ENCODE peak calls at places on chromosomes 12 and 14, in four cellular contexts. B is NCI-H1092 treated with DMSO at 0.1 percent for 48 hours, E is H9, R is SW 1271. Z is an unnamed sample.

GRCh38 chr12:104549820-104550480 is 93.2 kb downstream of the CHST11 start:
- DNase-seq in B (no peak), R (no peak), E (no peak), Z (peak; percentile 61)

GRCh38 chr12:6267007-6267721 is 43.3 kb upstream of the PLEKHG6 start:
- DNase-seq in E (no peak), R (no peak), B (no peak), Z (no peak)

GRCh38 chr12:121872546-121873223 is 14.0 kb upstream of the HPD start:
- DNase-seq in B (no peak), E (no peak), R (no peak), Z (peak; percentile 71)

GRCh38 chr12:20822415-20822814 is 11.9 kb downstream of the SLCO1B3 start:
- DNase-seq in B (no peak), E (no peak), R (peak; percentile 19), Z (peak; percentile 75)

GRCh38 chr14:63200035-63200740 is 4.1 kb upstream of the RHOJ start:
- DNase-seq in B (no peak), E (no peak), R (no peak), Z (no peak)

GRCh38 chr14:75941030-75941429 is 40.8 kb downstream of the TGFB3 start:
- DNase-seq in B (no peak), R (no peak), E (no peak), Z (no peak)

GRCh38 chr12:105331805-105332251 is 1.3 kb downstream of the C12orf75 start:
- DNase-seq in R (no peak), B (no peak), E (peak; percentile 48), Z (peak; percentile 31)

GRCh38 chr12:85765443-85765842 is 70.8 kb downstream of the RASSF9 start:
- DNase-seq in B (no peak), R (no peak), E (no peak), Z (no peak)

GRCh38 chr12:57127101-57127709 is 1.1 kb upstream of the LRP1 start:
- DNase-seq in B (peak; percentile 4), R (peak; percentile 61), E (peak; percentile 89), Z (peak; percentile 69)

GRCh38 chr12:111408116-111408440 is 2.4 kb downstream of the SH2B3 start:
- DNase-seq in R (no peak), E (no peak), B (no peak), Z (no peak)

GRCh38 chr12:56751712-56752598 is at the start of gene PRIM1:
- DNase-seq in R (peak; percentile 85), E (peak; percentile 90), B (peak; percentile 88), Z (peak; percentile 86)

GRCh38 chr14:55107766-55108554 is 21.1 kb upstream of the LGALS3 start:
- DNase-seq in E (peak; percentile 57), R (peak; percentile 55), B (no peak), Z (peak; percentile 90)

GRCh38 chr12:10220398-10221077 is 7.9 kb downstream of the GABARAPL1 start:
- DNase-seq in R (no peak), E (no peak), B (no peak), Z (no peak)

GRCh38 chr14:90287791-90288190 is 31.4 kb downstream of the PSMC1 start:
- DNase-seq in B (peak; percentile 46), R (no peak), E (no peak), Z (no peak)

GRCh38 chr14:36556811-36557433 is 25.5 kb downstream of the NKX2-8 start:
- DNase-seq in B (peak; percentile 29), R (peak; percentile 10), E (no peak), Z (peak; percentile 17)

GRCh38 chr14:73825551-73826188 is 26.0 kb upstream of the PTGR2 start:
- DNase-seq in B (peak; percentile 72), R (peak; percentile 81), E (peak; percentile 77), Z (peak; percentile 66)

GRCh38 chr14:65263161-65263788 is 149.3 kb upstream of the FUT8 start:
- DNase-seq in B (no peak), E (no peak), R (no peak), Z (peak; percentile 53)

GRCh38 chr14:102197317-102197850 is 57.7 kb downstream of the WDR20 start:
- DNase-seq in B (no peak), R (no peak), E (no peak), Z (no peak)

GRCh38 chr14:33126433-33126832 is 187.8 kb downstream of the NPAS3 start:
- DNase-seq in B (no peak), E (no peak), R (no peak), Z (no peak)

GRCh38 chr14:105859717-105860614 is 333.6 kb downstream of the TMEM121 start:
- DNase-seq in E (no peak), B (no peak), R (no peak), Z (no peak)

GRCh38 chr14:98704441-98704840 is 567.6 kb downstream of the BCL11B start:
- DNase-seq in E (no peak), R (no peak), B (no peak), Z (no peak)

GRCh38 chr12:2691001-2691339 is 103.8 kb upstream of the FKBP4 start:
- DNase-seq in B (peak; percentile 85), E (peak; percentile 82), R (no peak), Z (no peak)

GRCh38 chr12:30753233-30753632 is 1.5 kb downstream of the CAPRIN2 start:
- DNase-seq in E (peak; percentile 59), B (no peak), R (peak; percentile 65), Z (peak; percentile 76)

GRCh38 chr14:73610692-73611091 is 1.6 kb upstream of the ACOT6 start:
- DNase-seq in E (no peak), R (no peak), B (no peak), Z (peak; percentile 13)

GRCh38 chr14:54348001-54348611 is 48.7 kb upstream of the CDKN3 start:
- DNase-seq in E (no peak), R (peak; percentile 70), B (peak; percentile 78), Z (peak; percentile 50)

GRCh38 chr14:61296707-61297502 is 15.8 kb upstream of the TMEM30B start:
- DNase-seq in E (no peak), R (peak; percentile 20), B (peak; percentile 58), Z (peak; percentile 42)

GRCh38 chr12:89985935-89986334 is 277.3 kb upstream of the ATP2B1 start:
- DNase-seq in E (no peak), R (no peak), B (no peak), Z (no peak)

GRCh38 chr12:4279120-4279690 is 5.6 kb downstream of the CCND2 start:
- DNase-seq in B (no peak), R (no peak), E (no peak), Z (no peak)

GRCh38 chr12:25557830-25558436 is 4.8 kb upstream of the LMNTD1 start:
- DNase-seq in B (no peak), E (no peak), R (peak; percentile 71), Z (peak; percentile 36)

GRCh38 chr14:29240046-29240445 is 473.5 kb downstream of the FOXG1 start:
- DNase-seq in B (no peak), R (peak; percentile 61), E (no peak), Z (peak; percentile 95)

Z was measured in HT1080.